ENCODE peak calls at places on chromosomes 6 and 20, in four cellular contexts. One of them, this sample, is unnamed.

GRCh38 chr6:134527108-134527787 is 209.3 kb upstream of the SGK1 start:
- DNase-seq in uterus: no peak
- DNase-seq in IMR-90: no peak
- DNase-seq in tibial nerve: no peak
- DNase-seq in this sample: no peak

GRCh38 chr6:43060034-43060754 is 763 bp downstream of the KLC4 start:
- DNase-seq in tibial nerve: no peak
- DNase-seq in IMR-90: no peak
- DNase-seq in uterus: no peak
- DNase-seq in this sample: no peak

GRCh38 chr6:25366785-25367657 is 87.8 kb downstream of the CARMIL1 start:
- DNase-seq in tibial nerve: no peak
- DNase-seq in IMR-90: no peak
- DNase-seq in uterus: no peak
- DNase-seq in this sample: peak; percentile 45

GRCh38 chr6:166156942-166157341 is 10.7 kb downstream of the TBXT start:
- DNase-seq in IMR-90: peak; percentile 9
- DNase-seq in uterus: no peak
- DNase-seq in tibial nerve: no peak
- DNase-seq in this sample: no peak

GRCh38 chr6:149766156-149766768 is 16.7 kb downstream of the PCMT1 start:
- DNase-seq in uterus: no peak
- DNase-seq in IMR-90: peak; percentile 61
- DNase-seq in tibial nerve: no peak
- DNase-seq in this sample: no peak

GRCh38 chr6:169023161-169023874 is 230.3 kb downstream of the THBS2 start:
- DNase-seq in uterus: no peak
- DNase-seq in IMR-90: no peak
- DNase-seq in tibial nerve: no peak
- DNase-seq in this sample: no peak

GRCh38 chr20:53077373-53078205 is 105.4 kb downstream of the TSHZ2 start:
- DNase-seq in tibial nerve: no peak
- DNase-seq in uterus: peak; percentile 35
- DNase-seq in IMR-90: no peak
- DNase-seq in this sample: peak; percentile 20

GRCh38 chr6:51429042-51429712 is 610.5 kb downstream of the TFAP2B start:
- DNase-seq in tibial nerve: no peak
- DNase-seq in uterus: no peak
- DNase-seq in IMR-90: no peak
- DNase-seq in this sample: no peak

GRCh38 chr20:38369387-38369786 is 23.1 kb downstream of the LBP start:
- DNase-seq in IMR-90: no peak
- DNase-seq in tibial nerve: no peak
- DNase-seq in uterus: no peak
- DNase-seq in this sample: no peak

GRCh38 chr6:3267162-3267561 is 8.4 kb downstream of the PSMG4 start:
- DNase-seq in uterus: no peak
- DNase-seq in tibial nerve: no peak
- DNase-seq in IMR-90: no peak
- DNase-seq in this sample: no peak

GRCh38 chr6:167424060-167424673 is 99.3 kb downstream of the TTLL2 start:
- DNase-seq in tibial nerve: no peak
- DNase-seq in IMR-90: no peak
- DNase-seq in uterus: no peak
- DNase-seq in this sample: no peak

GRCh38 chr6:158698876-158699440 is 49.1 kb downstream of the SYTL3 start:
- DNase-seq in tibial nerve: no peak
- DNase-seq in IMR-90: peak; percentile 61
- DNase-seq in uterus: no peak
- DNase-seq in this sample: no peak

GRCh38 chr6:95230071-95230740 is 347.1 kb upstream of the MANEA start:
- DNase-seq in tibial nerve: no peak
- DNase-seq in uterus: no peak
- DNase-seq in IMR-90: peak; percentile 25
- DNase-seq in this sample: no peak

GRCh38 chr20:50415516-50416268 is 94.5 kb upstream of the PTPN1 start:
- DNase-seq in IMR-90: peak; percentile 87
- DNase-seq in uterus: peak; percentile 100
- DNase-seq in tibial nerve: peak; percentile 100
- DNase-seq in this sample: no peak

GRCh38 chr6:138087549-138087948 is 19.7 kb downstream of the PERP start:
- DNase-seq in IMR-90: no peak
- DNase-seq in uterus: no peak
- DNase-seq in tibial nerve: no peak
- DNase-seq in this sample: peak; percentile 78

GRCh38 chr6:16400248-16400760 is 161.9 kb downstream of the GMPR start:
- DNase-seq in tibial nerve: no peak
- DNase-seq in uterus: no peak
- DNase-seq in IMR-90: no peak
- DNase-seq in this sample: no peak

GRCh38 chr20:64041781-64042771 is 6.1 kb downstream of the C20orf204 start:
- DNase-seq in uterus: no peak
- DNase-seq in tibial nerve: no peak
- DNase-seq in IMR-90: no peak
- DNase-seq in this sample: no peak
- H3K4me1 ChIP-seq in uterus: no peaks in the 10 kb centered on the region
- H3K4me1 ChIP-seq in tibial nerve: peaks cover 37% of the 10 kb centered on the region
- H3K4me1 ChIP-seq in IMR-90: peaks cover 2% of the 10 kb centered on the region
- H3K4me1 ChIP-seq in this sample: peaks cover 18% of the 10 kb centered on the region

DNA sequence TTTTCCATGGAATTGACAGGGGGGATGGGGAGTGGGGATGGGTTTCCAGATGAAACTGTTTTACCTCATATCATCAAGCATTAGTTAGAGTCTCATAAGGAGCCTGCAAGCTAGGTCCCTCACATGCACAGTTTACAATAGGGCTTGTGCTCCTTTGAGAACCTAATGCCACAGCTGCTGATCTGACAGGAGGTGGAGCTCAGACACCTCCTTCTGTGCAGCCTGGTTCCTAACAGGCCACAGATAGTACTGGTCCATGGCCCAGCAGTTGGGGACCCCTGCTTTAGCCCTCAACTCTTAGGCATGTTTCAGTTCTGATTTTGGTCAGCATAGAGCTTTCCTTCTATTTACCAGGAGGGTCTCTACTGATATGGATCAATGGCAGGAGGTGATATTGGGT is 251.6 kb downstream of the LAMA2 start:
- DNase-seq in tibial nerve: no peak
- DNase-seq in uterus: no peak
- DNase-seq in IMR-90: no peak
- DNase-seq in this sample: no peak
- TF ChIP-seq CTCF in tibial nerve: no peak
- TF ChIP-seq CTCF in uterus: no peak
- TF ChIP-seq CTCF in IMR-90: no peak
- TF ChIP-seq CTCF in this sample: peak; percentile 15

GRCh38 chr20:57830515-57830895 is 120.7 kb upstream of the PMEPA1 start:
- DNase-seq in tibial nerve: no peak
- DNase-seq in uterus: no peak
- DNase-seq in IMR-90: no peak
- DNase-seq in this sample: no peak

GRCh38 chr20:57834306-57834863 is 124.6 kb upstream of the PMEPA1 start:
- DNase-seq in tibial nerve: no peak
- DNase-seq in uterus: no peak
- DNase-seq in IMR-90: no peak
- DNase-seq in this sample: no peak

GRCh38 chr20:57829805-57830514 is 120.1 kb upstream of the PMEPA1 start:
- DNase-seq in tibial nerve: no peak
- DNase-seq in uterus: no peak
- DNase-seq in IMR-90: no peak
- DNase-seq in this sample: no peak

GRCh38 chr20:57831326-57831991 is 121.6 kb upstream of the PMEPA1 start:
- DNase-seq in tibial nerve: no peak
- DNase-seq in IMR-90: no peak
- DNase-seq in uterus: no peak
- DNase-seq in this sample: no peak

DNA sequence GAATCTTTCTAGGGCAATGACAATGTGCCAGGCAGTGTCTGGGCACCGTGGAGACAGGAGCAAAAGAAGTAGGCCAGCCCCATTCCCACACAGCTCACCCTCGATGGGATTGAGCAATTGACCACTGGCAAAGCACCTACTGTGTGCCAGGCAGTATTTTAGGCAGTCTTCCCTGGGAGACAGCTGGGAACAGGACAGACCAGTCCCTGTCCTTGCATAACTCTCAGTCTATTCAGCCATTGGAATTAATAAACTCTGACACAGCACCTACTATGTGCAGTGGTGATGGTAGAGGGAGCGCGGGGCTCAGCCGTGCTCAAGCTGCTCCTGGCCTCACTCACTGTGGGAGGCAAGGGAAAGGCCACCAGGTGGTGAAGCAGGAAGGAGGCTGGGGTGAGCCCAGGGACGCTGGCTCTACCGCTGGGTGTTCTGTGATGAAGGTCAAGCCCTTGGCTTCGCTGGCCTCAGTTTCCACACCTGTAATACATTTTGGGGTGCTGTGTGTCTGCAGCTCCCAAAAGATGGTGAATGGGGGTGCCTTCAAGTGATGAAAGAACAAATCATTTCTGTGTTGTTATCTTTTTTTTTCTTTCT is 122.3 kb upstream of the PMEPA1 start:
- DNase-seq in IMR-90: no peak
- DNase-seq in tibial nerve: no peak
- DNase-seq in uterus: no peak
- DNase-seq in this sample: no peak
- H3K4me1 ChIP-seq in IMR-90: no peaks in the 10 kb centered on the region
- H3K4me1 ChIP-seq in tibial nerve: no peaks in the 10 kb centered on the region
- H3K4me1 ChIP-seq in uterus: no peaks in the 10 kb centered on the region
- H3K4me1 ChIP-seq in this sample: no peaks in the 10 kb centered on the region

GRCh38 chr6:136334853-136335252 is 45.2 kb upstream of the BCLAF1 start:
- DNase-seq in uterus: no peak
- DNase-seq in tibial nerve: no peak
- DNase-seq in IMR-90: no peak
- DNase-seq in this sample: no peak
- TF ChIP-seq CTCF in uterus: no peak
- TF ChIP-seq CTCF in tibial nerve: no peak
- TF ChIP-seq CTCF in IMR-90: no peak
- TF ChIP-seq CTCF in this sample: peak; percentile 22

DNA sequence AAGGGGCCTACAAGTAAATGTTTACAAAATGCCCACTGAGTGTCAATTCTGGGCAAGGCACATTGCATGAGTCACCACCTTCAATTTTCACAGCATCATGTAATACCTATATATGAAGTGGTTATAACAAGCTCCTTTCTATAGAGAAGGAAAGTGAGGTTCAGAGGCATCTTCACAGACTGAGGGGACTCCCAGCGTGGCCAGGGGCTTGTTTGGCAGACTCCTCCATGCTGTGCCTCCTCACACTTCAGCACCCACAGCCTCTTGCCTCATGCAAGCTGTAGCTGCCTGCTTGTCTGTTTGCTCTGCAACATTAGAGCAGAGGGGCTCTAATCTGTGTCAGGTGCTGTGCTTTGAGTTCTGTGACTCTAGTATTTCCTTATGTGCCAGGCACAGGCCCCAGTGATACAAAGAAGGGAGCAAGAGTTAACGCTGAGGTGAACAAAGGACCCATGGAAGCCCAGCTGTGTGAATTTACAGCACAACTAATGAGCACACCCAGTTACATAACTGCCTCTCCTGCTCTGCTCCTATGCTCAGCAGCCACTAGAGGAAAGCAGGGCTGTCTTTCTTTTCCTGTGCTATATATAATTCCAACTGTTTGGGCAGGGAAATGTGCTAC is 72.3 kb downstream of the ZHX3 start:
- DNase-seq in IMR-90: peak; percentile 42
- DNase-seq in tibial nerve: no peak
- DNase-seq in uterus: no peak
- DNase-seq in this sample: no peak
- H3K4me1 ChIP-seq in IMR-90: peaks cover 21% of the 10 kb centered on the region
- H3K4me1 ChIP-seq in tibial nerve: peaks cover 49% of the 10 kb centered on the region
- H3K4me1 ChIP-seq in uterus: peaks cover 35% of the 10 kb centered on the region
- H3K4me1 ChIP-seq in this sample: peaks cover 16% of the 10 kb centered on the region

GRCh38 chr20:51438136-51438535 is 104.4 kb downstream of the NFATC2 start:
- DNase-seq in IMR-90: no peak
- DNase-seq in uterus: no peak
- DNase-seq in tibial nerve: no peak
- DNase-seq in this sample: no peak

GRCh38 chr20:51439160-51439689 is 103.3 kb downstream of the NFATC2 start:
- DNase-seq in IMR-90: no peak
- DNase-seq in uterus: no peak
- DNase-seq in tibial nerve: no peak
- DNase-seq in this sample: no peak

GRCh38 chr20:51437182-51437923 is 105.2 kb downstream of the NFATC2 start:
- DNase-seq in tibial nerve: no peak
- DNase-seq in IMR-90: no peak
- DNase-seq in uterus: no peak
- DNase-seq in this sample: no peak

GRCh38 chr20:51442602-51443001 is 99.9 kb downstream of the NFATC2 start:
- DNase-seq in tibial nerve: no peak
- DNase-seq in IMR-90: no peak
- DNase-seq in uterus: no peak
- DNase-seq in this sample: no peak

GRCh38 chr20:51440589-51440988 is 101.9 kb downstream of the NFATC2 start:
- DNase-seq in tibial nerve: no peak
- DNase-seq in IMR-90: no peak
- DNase-seq in uterus: no peak
- DNase-seq in this sample: no peak
- TF ChIP-seq CTCF in tibial nerve: no peak
- TF ChIP-seq CTCF in IMR-90: no peak
- TF ChIP-seq CTCF in uterus: no peak
- TF ChIP-seq CTCF in this sample: no peak

GRCh38 chr6:151286192-151286591 is 46.4 kb downstream of the AKAP12 start:
- DNase-seq in IMR-90: peak; percentile 14
- DNase-seq in uterus: no peak
- DNase-seq in tibial nerve: no peak
- DNase-seq in this sample: peak; percentile 32
- H3K4me1 ChIP-seq in IMR-90: peaks cover 5% of the 10 kb centered on the region
- H3K4me1 ChIP-seq in uterus: no peaks in the 10 kb centered on the region
- H3K4me1 ChIP-seq in tibial nerve: peaks cover 7% of the 10 kb centered on the region
- H3K4me1 ChIP-seq in this sample: peaks cover 5% of the 10 kb centered on the region

This sample was measured in foreskin keratinocyte.